ENCODE peak calls at places on chromosomes 1 and 21, in four cellular contexts. X is H9, R is H1, O is neuronal stem cell. F is an unnamed sample.

GRCh38 chr1:5151481-5151880 is 497.1 kb downstream of the AJAP1 start:
- DNase-seq in X (no peak), R (no peak), O (no peak), F (no peak)

GRCh38 chr1:201461783-201462441 is 7.1 kb downstream of the PHLDA3 start:
- DNase-seq in X (no peak), R (no peak), O (no peak), F (peak)

GRCh38 chr1:39639333-39640130 is at the start of gene HEYL:
- DNase-seq in X (peak), R (peak), O (peak), F (peak)

GRCh38 chr21:45318146-45318555 is 30.5 kb upstream of the POFUT2 start:
- DNase-seq in X (no peak), R (no peak), O (no peak), F (no peak)

GRCh38 chr1:206883876-206884275 is 13.4 kb upstream of the IL24 start:
- DNase-seq in X (no peak), R (no peak), O (no peak), F (no peak)

GRCh38 chr21:39630191-39630591 is 17.5 kb downstream of the B3GALT5 start:
- DNase-seq in X (no peak), R (no peak), O (no peak), F (peak)

GRCh38 chr1:221868894-221869293 is 127.0 kb upstream of the DUSP10 start:
- DNase-seq in X (no peak), R (no peak), O (no peak), F (peak)

GRCh38 chr1:240515505-240515904 is 96.5 kb downstream of the GREM2 start:
- DNase-seq in X (no peak), R (no peak), O (no peak), F (peak)

GRCh38 chr1:153307221-153307600 is 5.5 kb downstream of the PGLYRP3 start:
- DNase-seq in X (no peak), R (no peak), O (no peak), F (no peak)

GRCh38 chr1:7315316-7315715 is 455.8 kb upstream of the VAMP3 start:
- DNase-seq in X (peak), R (no peak), O (no peak), F (no peak)

GRCh38 chr1:1053682-1054081 is 20.4 kb downstream of the RNF223 start:
- DNase-seq in X (no peak), R (no peak), O (no peak), F (no peak)

GRCh38 chr1:79040424-79041089 is 34.0 kb upstream of the ADGRL4 start:
- DNase-seq in X (no peak), R (no peak), O (no peak), F (no peak)

GRCh38 chr21:26320541-26320940 is 150.0 kb upstream of the APP start:
- DNase-seq in X (no peak), R (no peak), O (no peak), F (no peak)

GRCh38 chr1:40479156-40479555 is 2.1 kb downstream of the ZFP69 start:
- DNase-seq in X (no peak), R (no peak), O (no peak), F (no peak)

GRCh38 chr1:234725177-234726132 is 115.5 kb upstream of the IRF2BP2 start:
- DNase-seq in X (no peak), R (no peak), O (no peak), F (no peak)

GRCh38 chr1:191886977-191887376 is 271.3 kb upstream of the RGS18 start:
- DNase-seq in X (no peak), R (no peak), O (no peak), F (no peak)

GRCh38 chr1:106120789-106121188 is 935.7 kb upstream of the PRMT6 start:
- DNase-seq in X (no peak), R (no peak), O (no peak), F (no peak)

GRCh38 chr1:113545210-113545609 is 154.9 kb downstream of the MAGI3 start:
- DNase-seq in X (no peak), R (no peak), O (no peak), F (no peak)

GRCh38 chr1:18957136-18957521 is 653 bp upstream of the IFFO2 start:
- DNase-seq in X (peak), R (no peak), O (no peak), F (no peak)

GRCh38 chr1:8651236-8651890 is 166.1 kb downstream of the RERE start:
- DNase-seq in X (no peak), R (no peak), O (no peak), F (no peak)

GRCh38 chr1:204408074-204408507 is 3.5 kb downstream of the PPP1R15B start:
- DNase-seq in X (no peak), R (no peak), O (no peak), F (peak)

GRCh38 chr1:229015791-229016190 is 255.1 kb upstream of the RAB4A start:
- DNase-seq in X (no peak), R (no peak), O (no peak), F (no peak)

GRCh38 chr1:196734460-196734859 is 40.2 kb upstream of the CFHR3 start:
- DNase-seq in X (no peak), R (no peak), O (no peak), F (no peak)

GRCh38 chr1:31410871-31411270 is 2.1 kb upstream of the SERINC2 start:
- DNase-seq in X (no peak), R (no peak), O (no peak), F (no peak)
- H3K4me2 ChIP-seq in X (no peak), R (no peak), O (no peak), F (no peak)

GRCh38 chr1:43930168-43930948 is 3.2 kb upstream of the ARTN start:
- DNase-seq in X (peak), R (no peak), O (no peak), F (no peak)
- H2BK12ac ChIP-seq in X (no peak), R (peak), O (no peak), F (no peak)

DNA sequence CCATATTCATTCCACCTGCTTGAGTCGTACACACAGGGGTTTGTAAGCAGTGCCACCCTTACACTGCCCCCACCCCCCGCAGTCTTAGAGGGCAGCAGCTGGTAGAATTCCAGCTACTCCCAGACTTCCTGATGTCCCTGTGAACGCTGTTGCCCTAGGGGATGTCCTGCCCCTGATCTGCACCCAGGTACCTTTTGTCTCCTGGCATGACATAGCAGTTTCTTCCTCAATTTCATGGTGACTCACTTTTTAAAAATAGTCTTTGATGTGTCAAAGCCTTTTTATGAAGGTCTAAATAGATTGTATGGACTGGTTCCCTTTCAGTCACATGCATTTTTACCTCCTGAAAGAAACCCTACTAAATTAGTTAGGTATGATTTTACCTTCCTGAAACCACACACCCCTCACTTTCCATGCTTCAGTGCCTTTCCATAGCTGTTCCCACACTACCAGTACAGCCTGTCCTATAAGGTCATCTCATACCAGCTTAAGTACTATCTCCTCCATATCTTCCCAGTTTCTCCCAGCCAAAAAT is 76.4 kb downstream of the ST3GAL3 start:
- DNase-seq in X (no peak), R (no peak), O (no peak), F (peak)
- H3K4me2 ChIP-seq in X (no peak), R (no peak), O (no peak), F (no peak)

GRCh38 chr1:226006686-226007085 is 7.5 kb upstream of the SDE2 start:
- DNase-seq in X (no peak), R (no peak), O (no peak), F (no peak)
- H2BK12ac ChIP-seq in X (no peak), R (no peak), O (no peak), F (no peak)

GRCh38 chr21:30206551-30207251 is 9.2 kb downstream of the CLDN8 start:
- DNase-seq in X (no peak), R (no peak), O (no peak), F (peak)
- H3K4me2 ChIP-seq in X (no peak), R (no peak), O (no peak), F (no peak)